ENCODE peak calls at places on chromosome 12, in ten cellular contexts. One of them, this sample, is unnamed.

GRCh38 chr12:115506822-115507629 is 770.5 kb downstream of the MED13L start:
- DNase-seq in Peyer's patch: no peak
- DNase-seq in GM10248: no peak
- DNase-seq in lower lobe of right lung: no peak
- DNase-seq in NCI-H1417 treated with DMSO at 0.1 percent for 48 hours: no peak
- DNase-seq in sciatic nerve: no peak
- DNase-seq in adipocyte: no peak
- DNase-seq in AG08395: no peak
- DNase-seq in iPS-NIHi11: no peak
- DNase-seq in NB4: no peak
- DNase-seq in this sample: no peak

GRCh38 chr12:121709478-121709890 is 3.1 kb upstream of the TMEM120B start:
- DNase-seq in lower lobe of right lung: no peak
- DNase-seq in AG08395: peak; percentile 34
- DNase-seq in sciatic nerve: no peak
- DNase-seq in NCI-H1417 treated with DMSO at 0.1 percent for 48 hours: no peak
- DNase-seq in iPS-NIHi11: no peak
- DNase-seq in GM10248: no peak
- DNase-seq in Peyer's patch: no peak
- DNase-seq in adipocyte: peak; percentile 39
- DNase-seq in NB4: no peak
- DNase-seq in this sample: peak; percentile 61

GRCh38 chr12:107328442-107329133 is 235.2 kb upstream of the CRY1 start:
- DNase-seq in NB4: peak; percentile 95
- DNase-seq in adipocyte: peak; percentile 51
- DNase-seq in lower lobe of right lung: no peak
- DNase-seq in NCI-H1417 treated with DMSO at 0.1 percent for 48 hours: no peak
- DNase-seq in Peyer's patch: no peak
- DNase-seq in GM10248: no peak
- DNase-seq in sciatic nerve: no peak
- DNase-seq in AG08395: no peak
- DNase-seq in iPS-NIHi11: no peak
- DNase-seq in this sample: peak; percentile 66

GRCh38 chr12:34403706-34404376 is 381.5 kb downstream of the ALG10 start:
- DNase-seq in GM10248: peak; percentile 1
- DNase-seq in NB4: no peak
- DNase-seq in lower lobe of right lung: peak; percentile 29
- DNase-seq in sciatic nerve: peak; percentile 42
- DNase-seq in AG08395: peak; percentile 0
- DNase-seq in adipocyte: no peak
- DNase-seq in NCI-H1417 treated with DMSO at 0.1 percent for 48 hours: no peak
- DNase-seq in Peyer's patch: peak; percentile 37
- DNase-seq in iPS-NIHi11: peak; percentile 1
- DNase-seq in this sample: no peak

GRCh38 chr12:13945641-13946040 is 35.8 kb downstream of the GRIN2B start:
- DNase-seq in lower lobe of right lung: no peak
- DNase-seq in AG08395: no peak
- DNase-seq in NCI-H1417 treated with DMSO at 0.1 percent for 48 hours: no peak
- DNase-seq in adipocyte: no peak
- DNase-seq in sciatic nerve: no peak
- DNase-seq in iPS-NIHi11: no peak
- DNase-seq in Peyer's patch: no peak
- DNase-seq in NB4: no peak
- DNase-seq in GM10248: no peak
- DNase-seq in this sample: no peak

GRCh38 chr12:63308701-63309100 is 157.7 kb upstream of the AVPR1A start:
- DNase-seq in sciatic nerve: no peak
- DNase-seq in lower lobe of right lung: no peak
- DNase-seq in Peyer's patch: no peak
- DNase-seq in iPS-NIHi11: no peak
- DNase-seq in adipocyte: peak; percentile 52
- DNase-seq in AG08395: no peak
- DNase-seq in NB4: no peak
- DNase-seq in NCI-H1417 treated with DMSO at 0.1 percent for 48 hours: no peak
- DNase-seq in GM10248: no peak
- DNase-seq in this sample: no peak

GRCh38 chr12:95231190-95231589 is 13.6 kb downstream of the VEZT start:
- DNase-seq in NB4: no peak
- DNase-seq in lower lobe of right lung: no peak
- DNase-seq in sciatic nerve: no peak
- DNase-seq in AG08395: no peak
- DNase-seq in Peyer's patch: no peak
- DNase-seq in NCI-H1417 treated with DMSO at 0.1 percent for 48 hours: no peak
- DNase-seq in iPS-NIHi11: no peak
- DNase-seq in GM10248: no peak
- DNase-seq in adipocyte: peak; percentile 22
- DNase-seq in this sample: peak; percentile 70

GRCh38 chr12:104469523-104469922 is 12.8 kb downstream of the CHST11 start:
- DNase-seq in Peyer's patch: peak; percentile 33
- DNase-seq in adipocyte: no peak
- DNase-seq in AG08395: no peak
- DNase-seq in NCI-H1417 treated with DMSO at 0.1 percent for 48 hours: no peak
- DNase-seq in iPS-NIHi11: no peak
- DNase-seq in NB4: peak; percentile 16
- DNase-seq in lower lobe of right lung: no peak
- DNase-seq in sciatic nerve: no peak
- DNase-seq in GM10248: no peak
- DNase-seq in this sample: no peak

GRCh38 chr12:114799574-114800487 is 115.9 kb upstream of the TBX3 start:
- DNase-seq in NB4: no peak
- DNase-seq in lower lobe of right lung: peak; percentile 60
- DNase-seq in AG08395: peak; percentile 48
- DNase-seq in iPS-NIHi11: peak; percentile 31
- DNase-seq in sciatic nerve: peak; percentile 59
- DNase-seq in adipocyte: peak; percentile 26
- DNase-seq in Peyer's patch: peak; percentile 65
- DNase-seq in GM10248: no peak
- DNase-seq in NCI-H1417 treated with DMSO at 0.1 percent for 48 hours: no peak
- DNase-seq in this sample: peak; percentile 24

This sample was measured in fibroblast of the aortic adventitia.